ENCODE peak calls at places on chromosome 12, in nine cellular contexts. M, Z, K, W, L, G, J, A and T are unnamed samples.

GRCh38 chr12:114403690-114404450 is 2.1 kb downstream of the TBX5 start:
- DNase-seq in M (no peak), Z (no peak), K (no peak), W (no peak), L (no peak), G (no peak), J (no peak), A (no peak), T (no peak)

GRCh38 chr12:49946086-49946485 is 4.5 kb upstream of the AQP2 start:
- DNase-seq in M (no peak), Z (no peak), K (peak; percentile 60), W (no peak), L (no peak), G (no peak), J (no peak), A (no peak), T (no peak)

GRCh38 chr12:47272412-47273190 is 192.8 kb upstream of the AMIGO2 start:
- DNase-seq in M (no peak), Z (peak; percentile 66), K (no peak), W (no peak), L (no peak), G (no peak), J (no peak), A (no peak), T (no peak)

GRCh38 chr12:6697584-6698351 is 2.8 kb downstream of the PIANP start:
- DNase-seq in M (peak; percentile 45), Z (peak; percentile 76), K (no peak), W (no peak), L (peak; percentile 42), G (peak; percentile 40), J (peak; percentile 58), A (no peak), T (no peak)

GRCh38 chr12:54265364-54265812 is 14.5 kb downstream of the CBX5 start:
- DNase-seq in M (no peak), Z (no peak), K (no peak), W (no peak), L (no peak), G (no peak), J (no peak), A (no peak), T (no peak)

GRCh38 chr12:130044991-130045621 is 117.2 kb upstream of the FZD10 start:
- DNase-seq in M (no peak), Z (no peak), K (no peak), W (no peak), L (no peak), G (no peak), J (no peak), A (no peak), T (no peak)

GRCh38 chr12:92735131-92735721 is 32.4 kb downstream of the PLEKHG7 start:
- DNase-seq in M (peak; percentile 97), Z (peak; percentile 26), K (no peak), W (peak; percentile 78), L (no peak), G (peak; percentile 94), J (peak; percentile 94), A (no peak), T (peak; percentile 66)

GRCh38 chr12:46858368-46858767 is 32.6 kb upstream of the SLC38A4 start:
- DNase-seq in M (peak; percentile 9), Z (peak; percentile 45), K (no peak), W (no peak), L (no peak), G (no peak), J (no peak), A (no peak), T (no peak)

GRCh38 chr12:56338643-56339422 is at the start of gene IL23A:
- DNase-seq in M (peak; percentile 45), Z (no peak), K (no peak), W (no peak), L (no peak), G (peak; percentile 69), J (peak; percentile 23), A (no peak), T (no peak)

GRCh38 chr12:54240971-54241588 is 38.8 kb downstream of the CBX5 start:
- DNase-seq in M (no peak), Z (no peak), K (no peak), W (no peak), L (no peak), G (no peak), J (no peak), A (no peak), T (no peak)

GRCh38 chr12:117051380-117051779 is 47.8 kb downstream of the TESC start:
- DNase-seq in M (no peak), Z (no peak), K (no peak), W (no peak), L (no peak), G (no peak), J (no peak), A (no peak), T (no peak)

GRCh38 chr12:104600790-104601739 is 144.3 kb downstream of the CHST11 start:
- DNase-seq in M (no peak), Z (no peak), K (no peak), W (no peak), L (no peak), G (no peak), J (no peak), A (no peak), T (no peak)

GRCh38 chr12:44428825-44429224 is 447.3 kb downstream of the NELL2 start:
- DNase-seq in M (no peak), Z (no peak), K (no peak), W (no peak), L (no peak), G (no peak), J (no peak), A (no peak), T (no peak)

GRCh38 chr12:9607816-9608215 is at the start of gene KLRB1:
- DNase-seq in M (no peak), Z (no peak), K (no peak), W (no peak), L (no peak), G (no peak), J (no peak), A (no peak), T (no peak)

GRCh38 chr12:14256555-14257169 is 108.8 kb upstream of the ATF7IP start:
- DNase-seq in M (peak; percentile 88), Z (peak; percentile 87), K (peak; percentile 85), W (no peak), L (peak; percentile 78), G (peak; percentile 78), J (peak; percentile 85), A (peak; percentile 80), T (peak; percentile 41)

GRCh38 chr12:116996648-116997047 is 85.9 kb downstream of the FBXW8 start:
- DNase-seq in M (no peak), Z (no peak), K (no peak), W (no peak), L (no peak), G (peak; percentile 64), J (no peak), A (no peak), T (no peak)

GRCh38 chr12:92543359-92543758 is 159.4 kb upstream of the PLEKHG7 start:
- DNase-seq in M (no peak), Z (no peak), K (no peak), W (no peak), L (peak; percentile 44), G (no peak), J (no peak), A (no peak), T (no peak)

GRCh38 chr12:65769880-65770279 is 54.4 kb upstream of the HMGA2 start:
- DNase-seq in M (no peak), Z (no peak), K (no peak), W (no peak), L (no peak), G (no peak), J (no peak), A (no peak), T (no peak)

GRCh38 chr12:105226219-105226618 is 9.8 kb downstream of the APPL2 start:
- DNase-seq in M (peak; percentile 92), Z (no peak), K (peak; percentile 56), W (peak; percentile 86), L (peak; percentile 63), G (peak; percentile 91), J (peak; percentile 90), A (peak; percentile 79), T (peak; percentile 93)

GRCh38 chr12:49728446-49728845 is 12.9 kb upstream of the TMBIM6 start:
- DNase-seq in M (no peak), Z (no peak), K (no peak), W (no peak), L (no peak), G (no peak), J (no peak), A (no peak), T (no peak)

GRCh38 chr12:109523504-109523903 is 46.1 kb downstream of the UBE3B start:
- DNase-seq in M (no peak), Z (no peak), K (no peak), W (no peak), L (no peak), G (no peak), J (no peak), A (no peak), T (no peak)

GRCh38 chr12:107884769-107885694 is 110.5 kb downstream of the ASCL4 start:
- DNase-seq in M (peak; percentile 45), Z (peak; percentile 61), K (peak; percentile 69), W (peak; percentile 7), L (peak; percentile 67), G (peak; percentile 32), J (peak; percentile 54), A (no peak), T (no peak)

GRCh38 chr12:128543493-128543892 is 276.5 kb downstream of the TMEM132C start:
- DNase-seq in M (no peak), Z (no peak), K (no peak), W (no peak), L (no peak), G (no peak), J (no peak), A (no peak), T (no peak)
- H3K4me3 ChIP-seq in M (no peak overlapping the region), Z (no peak overlapping the region), K (no peak overlapping the region), W (no peak overlapping the region), L (no peak overlapping the region), G (no peak overlapping the region), J (no peak overlapping the region), A (no peak overlapping the region), T (no peak overlapping the region)

GRCh38 chr12:613996-614726 is 49.1 kb downstream of the NINJ2 start:
- DNase-seq in M (peak; percentile 23), Z (peak; percentile 76), K (no peak), W (no peak), L (peak; percentile 35), G (peak; percentile 17), J (peak; percentile 45), A (no peak), T (no peak)
- TF ChIP-seq CTCF in M (peak; percentile 58), Z (peak; percentile 54), K (peak; percentile 35), W (peak; percentile 40), L (peak; percentile 12), G (no peak), J (peak; percentile 48), A (no peak), T (peak; percentile 35)

DNA sequence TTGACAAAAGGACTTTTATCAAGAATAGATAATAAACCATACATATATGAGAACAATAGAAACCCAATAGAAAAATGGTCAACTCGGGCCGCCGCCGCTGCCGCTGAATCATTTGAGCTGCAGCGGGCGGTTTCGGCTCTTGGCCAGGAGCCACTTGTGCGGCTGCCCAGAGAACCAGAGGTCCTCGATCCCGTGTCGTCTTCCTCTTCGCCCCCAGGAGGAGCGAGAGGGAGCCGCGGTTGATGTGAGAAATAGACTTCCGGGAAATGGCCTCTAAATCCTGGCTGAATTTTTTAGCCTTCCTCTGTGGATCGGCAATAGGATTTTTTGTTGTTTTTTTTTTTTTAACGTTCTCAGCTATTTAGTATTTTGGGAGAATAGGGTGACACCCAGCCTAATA is 44.8 kb downstream of the CPSF6 start:
- DNase-seq in M (peak; percentile 77), Z (peak; percentile 79), K (peak; percentile 87), W (no peak), L (peak; percentile 70), G (peak; percentile 78), J (peak; percentile 64), A (peak; percentile 72), T (peak; percentile 20)
- H3K4me3 ChIP-seq in M (no peak overlapping the region), Z (peak overlapping the region; percentile 29), K (peak overlapping the region; percentile 34), W (peak overlapping the region; percentile 23), L (peak overlapping the region; percentile 37), G (peak overlapping the region; percentile 42), J (no peak overlapping the region), A (peak overlapping the region; percentile 36), T (peak overlapping the region; percentile 10)

GRCh38 chr12:62285284-62285683 is 25.1 kb downstream of the USP15 start:
- DNase-seq in M (no peak), Z (no peak), K (no peak), W (no peak), L (no peak), G (no peak), J (no peak), A (no peak), T (no peak)
- TF ChIP-seq CTCF in M (no peak), Z (no peak), K (no peak), W (no peak), L (no peak), G (no peak), J (no peak), A (no peak), T (no peak)